ENCODE peak calls at places on chromosomes 6 and 20, in four cellular contexts. E is lower lobe of right lung, B is endothelial cell of umbilical vein, N is IMR-90. T is an unnamed sample. For H3K4me1 and H3K27me3, the result is how much of the 10 kb centered on the place peaks cover.

GRCh38 chr6:161003336-161003735 is 11.8 kb downstream of the MAP3K4 start:
- DNase-seq in E (no peak), B (no peak), N (peak), T (no peak)

GRCh38 chr20:15547109-15547508 is 1026.1 kb downstream of the KIF16B start:
- DNase-seq in E (no peak), B (no peak), N (no peak), T (no peak)

GRCh38 chr6:72411872-72412708 is 209.8 kb upstream of the KCNQ5 start:
- DNase-seq in E (peak), B (peak), N (peak), T (peak)

GRCh38 chr20:62739581-62740285 is 31.1 kb downstream of the NTSR1 start:
- DNase-seq in E (peak), B (no peak), N (no peak), T (peak)

GRCh38 chr6:153484056-153484455 is 353.0 kb upstream of the RGS17 start:
- DNase-seq in E (no peak), B (no peak), N (no peak), T (no peak)

GRCh38 chr6:167129159-167129558 is 6.3 kb downstream of the CCR6 start:
- DNase-seq in E (no peak), B (no peak), N (no peak), T (no peak)

GRCh38 chr20:1509237-1509636 is 18.0 kb upstream of the SIRPB2 start:
- DNase-seq in E (no peak), B (peak), N (peak), T (no peak)

GRCh38 chr6:3977875-3978711 is 100.8 kb downstream of the FAM217A start:
- DNase-seq in E (no peak), B (peak), N (peak), T (no peak)

GRCh38 chr6:34958748-34959147 is 69.7 kb downstream of the ANKS1A start:
- DNase-seq in E (no peak), B (no peak), N (no peak), T (no peak)

GRCh38 chr20:49914310-49915117 is 815 bp downstream of the SPATA2 start:
- DNase-seq in E (no peak), B (peak), N (no peak), T (no peak)

GRCh38 chr20:62617711-62618483 is 24.4 kb upstream of the SLCO4A1 start:
- DNase-seq in E (peak), B (peak), N (no peak), T (peak)

DNA sequence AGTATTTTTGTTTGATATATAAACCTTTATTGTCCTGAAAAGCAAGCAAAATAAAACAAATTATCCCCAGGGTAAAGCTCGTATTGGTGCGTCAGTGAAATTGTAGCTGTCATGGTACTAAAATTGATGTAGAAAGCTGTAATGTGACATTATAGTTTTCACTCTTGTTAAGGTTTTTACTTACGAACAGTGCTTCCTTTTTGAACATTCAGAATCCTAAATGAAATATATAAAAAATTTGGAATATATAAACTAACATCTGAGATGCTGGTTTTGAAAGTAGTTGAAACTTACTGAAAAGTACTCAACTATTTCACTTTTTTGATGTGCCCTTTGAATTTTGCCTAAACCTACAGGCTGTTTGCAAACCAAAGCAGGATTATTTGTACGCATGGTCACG is 42.2 kb downstream of the DUSP22 start:
- DNase-seq in E (no peak), B (no peak), N (no peak), T (no peak)
- H3K4me1 ChIP-seq in E (under half), B (under half), N (under half), T (half or more)

GRCh38 chr20:22555791-22556564 is 28.4 kb downstream of the FOXA2 start:
- DNase-seq in E (peak), B (no peak), N (no peak), T (no peak)

GRCh38 chr20:22556565-22557056 is 27.8 kb downstream of the FOXA2 start:
- DNase-seq in E (peak), B (no peak), N (no peak), T (no peak)

GRCh38 chr20:22560817-22561216 is 23.6 kb downstream of the FOXA2 start:
- DNase-seq in E (no peak), B (no peak), N (no peak), T (no peak)

GRCh38 chr20:22559711-22560305 is 24.6 kb downstream of the FOXA2 start:
- DNase-seq in E (no peak), B (no peak), N (no peak), T (no peak)

GRCh38 chr20:22557403-22558276 is 26.7 kb downstream of the FOXA2 start:
- DNase-seq in E (no peak), B (no peak), N (no peak), T (no peak)
- H3K27me3 ChIP-seq in E (under half), B (under half), N (under half), T (under half)

GRCh38 chr20:35739294-35740163 is 2.5 kb downstream of the RBM39 start:
- DNase-seq in E (no peak), B (peak), N (peak), T (no peak)
- TF ChIP-seq CTCF in E (no peak), B (peak), N (peak), T (no peak)

GRCh38 chr6:32082951-32083350 is 26.2 kb downstream of the TNXB start:
- DNase-seq in E (no peak), B (no peak), N (no peak), T (peak)
- H3K4me1 ChIP-seq in E (under half), B (under half), N (under half), T (under half)

DNA sequence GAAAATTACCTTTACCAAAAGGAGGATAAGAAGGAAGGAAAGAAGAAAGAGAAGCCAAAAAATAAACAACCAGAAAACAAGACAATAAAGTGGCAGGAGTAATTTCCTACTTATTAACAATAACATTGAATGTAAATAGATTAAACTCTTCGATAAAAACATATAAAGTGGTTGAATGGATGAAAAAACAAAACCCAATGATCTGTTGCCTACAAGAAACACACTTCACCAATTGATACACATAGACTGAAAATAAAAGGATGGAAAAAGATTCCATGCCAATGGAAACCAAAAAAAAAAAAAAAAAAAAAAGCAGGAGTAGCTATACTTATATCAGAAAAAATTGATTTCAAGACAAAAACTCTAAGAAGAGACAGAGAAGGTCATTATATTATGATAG is 518.9 kb downstream of the BCKDHB start:
- DNase-seq in E (no peak), B (no peak), N (no peak), T (no peak)
- H3K27me3 ChIP-seq in E (under half), B (under half), N (under half), T (under half)

DNA sequence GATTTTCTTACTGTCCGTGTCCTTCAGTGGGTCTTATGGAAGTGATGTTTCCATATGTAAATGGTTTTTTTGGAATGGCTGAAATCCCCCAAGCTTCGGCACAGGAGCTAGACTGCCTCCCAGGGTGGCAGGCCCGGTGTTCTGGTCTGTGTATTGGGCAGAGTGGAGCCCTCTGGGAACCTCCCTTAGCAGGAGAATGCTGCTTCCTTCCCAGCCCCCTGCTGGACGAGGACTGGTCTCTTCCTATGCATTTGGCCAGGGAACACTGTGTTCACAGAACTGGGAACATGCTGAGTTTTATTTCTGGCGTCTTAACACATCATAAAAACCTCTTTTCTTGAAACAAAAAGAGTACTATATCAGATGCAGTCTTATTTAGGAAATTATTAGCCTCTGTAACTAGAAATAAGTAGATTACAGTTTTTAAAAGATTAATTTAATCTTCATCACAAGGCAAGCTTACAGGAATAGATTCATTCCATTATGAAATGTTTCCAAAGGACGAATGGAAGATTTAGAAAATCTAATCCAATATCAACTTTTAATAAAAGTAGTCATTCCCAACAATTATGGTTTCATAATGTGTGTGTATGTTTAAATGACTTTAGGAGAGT is 56.6 kb downstream of the SYTL3 start:
- DNase-seq in E (peak), B (peak), N (peak), T (peak)
- TF ChIP-seq CTCF in E (peak), B (peak), N (peak), T (peak)

DNA sequence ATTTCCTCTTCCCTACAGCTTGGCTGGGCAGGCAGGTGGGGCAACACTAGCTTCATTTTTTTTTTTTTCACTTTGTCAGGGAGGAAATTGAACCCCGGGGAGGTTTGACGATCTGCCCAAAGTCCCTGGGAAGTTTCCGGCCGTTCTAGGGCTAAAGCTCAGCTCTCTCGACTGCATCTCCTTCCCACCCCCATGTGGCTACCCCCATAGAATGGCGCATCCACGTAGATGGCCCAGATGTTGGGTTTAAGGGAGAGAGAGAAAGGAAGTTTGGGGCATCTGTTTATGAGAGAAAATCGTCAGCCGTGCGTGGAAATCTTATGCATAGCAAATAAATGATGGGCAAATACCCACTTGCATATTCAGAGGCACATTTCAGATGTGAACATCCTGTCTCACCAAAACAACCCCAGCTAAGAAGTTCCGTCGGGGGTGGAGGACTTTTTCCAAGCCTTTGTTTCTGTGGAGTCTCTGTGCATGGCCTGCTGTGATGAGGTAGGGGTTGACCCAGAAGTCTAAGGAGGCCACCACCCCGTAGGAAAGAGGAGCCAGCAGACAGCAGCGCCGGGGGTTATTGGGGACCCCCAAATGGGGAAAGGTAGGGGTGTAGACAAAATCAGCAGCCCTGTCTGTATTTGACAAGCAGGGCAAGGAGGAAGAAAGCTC is 40.5 kb upstream of the ZNF831 start:
- DNase-seq in E (no peak), B (no peak), N (no peak), T (peak)
- H3K4me1 ChIP-seq in E (under half), B (under half), N (under half), T (half or more)